ENCODE peak calls at places on chromosomes 11 and 22, in nine cellular contexts. M is endothelial cell of umbilical vein, V is epithelial cell of esophagus, Y is osteocyte, G is prostate gland, T is adrenal gland, Z is PC-9, E is AG04450, H is psoas muscle. R is an unnamed sample.
A peak's percentile ranks its signal among the peaks of the same experiment; 100 is the strongest.

GRCh38 chr11:11789735-11790369 is 51.9 kb upstream of the USP47 start:
- DNase-seq in M (peak; percentile 16), V (peak; percentile 31), Y (no peak), G (no peak), T (no peak), Z (no peak), E (no peak), H (no peak), R (peak; percentile 38)

GRCh38 chr22:22245256-22245909 is 797 bp downstream of the VPREB1 start:
- DNase-seq in M (no peak), V (no peak), Y (no peak), G (no peak), T (no peak), Z (no peak), E (no peak), H (no peak), R (no peak)

GRCh38 chr11:76669901-76670474 is 559 bp downstream of the LRRC32 start:
- DNase-seq in M (peak; percentile 77), V (no peak), Y (no peak), G (no peak), T (no peak), Z (no peak), E (peak; percentile 55), H (peak; percentile 73), R (no peak)

GRCh38 chr11:62456630-62457029 is 37.8 kb downstream of the SCGB1A1 start:
- DNase-seq in M (no peak), V (peak; percentile 29), Y (no peak), G (no peak), T (no peak), Z (peak; percentile 42), E (no peak), H (no peak), R (no peak)

GRCh38 chr22:37425800-37426531 is 1.3 kb downstream of the ELFN2 start:
- DNase-seq in M (peak; percentile 7), V (peak; percentile 53), Y (no peak), G (no peak), T (no peak), Z (no peak), E (no peak), H (no peak), R (no peak)

GRCh38 chr22:42439821-42440674 is 7.8 kb upstream of the NFAM1 start:
- DNase-seq in M (peak; percentile 44), V (peak; percentile 35), Y (no peak), G (no peak), T (peak; percentile 46), Z (no peak), E (no peak), H (peak; percentile 68), R (peak; percentile 34)

GRCh38 chr22:37077802-37078448 is 26.4 kb downstream of the KCTD17 start:
- DNase-seq in M (peak; percentile 38), V (peak; percentile 55), Y (no peak), G (peak; percentile 32), T (peak; percentile 72), Z (no peak), E (peak; percentile 10), H (peak; percentile 68), R (peak; percentile 84)

GRCh38 chr11:103530257-103530656 is 421.0 kb downstream of the DYNC2H1 start:
- DNase-seq in M (peak; percentile 54), V (no peak), Y (no peak), G (no peak), T (no peak), Z (no peak), E (no peak), H (no peak), R (no peak)

GRCh38 chr11:47242596-47243192 is 5.9 kb downstream of the ACP2 start:
- DNase-seq in M (no peak), V (no peak), Y (no peak), G (no peak), T (no peak), Z (no peak), E (no peak), H (peak; percentile 54), R (no peak)

GRCh38 chr11:17719940-17720795 is 797 bp downstream of the MYOD1 start:
- DNase-seq in M (peak; percentile 15), V (no peak), Y (no peak), G (no peak), T (no peak), Z (no peak), E (no peak), H (peak; percentile 83), R (no peak)

GRCh38 chr11:117333921-117334320 is 6.3 kb downstream of the CEP164 start:
- DNase-seq in M (no peak), V (no peak), Y (no peak), G (no peak), T (no peak), Z (no peak), E (no peak), H (no peak), R (no peak)

GRCh38 chr11:22633354-22633902 is 7.8 kb upstream of the FANCF start:
- DNase-seq in M (no peak), V (peak; percentile 8), Y (no peak), G (no peak), T (no peak), Z (no peak), E (no peak), H (no peak), R (no peak)
- TF ChIP-seq CTCF in M (no peak), V (peak; percentile 20), Y (no peak), G (no peak), T (no peak), Z (peak; percentile 18), E (peak; percentile 6), H (no peak), R (peak; percentile 18)

GRCh38 chr11:9130297-9130696 is 38.9 kb upstream of the SCUBE2 start:
- DNase-seq in M (no peak), V (no peak), Y (no peak), G (no peak), T (no peak), Z (no peak), E (no peak), H (no peak), R (no peak)
- TF ChIP-seq CTCF in M (no peak), V (no peak), Y (no peak), G (no peak), T (no peak), Z (no peak), E (no peak), H (no peak), R (no peak)

GRCh38 chr11:16248248-16248647 is 108.1 kb downstream of the SOX6 start:
- DNase-seq in M (no peak), V (no peak), Y (no peak), G (no peak), T (no peak), Z (no peak), E (no peak), H (no peak), R (no peak)

DNA sequence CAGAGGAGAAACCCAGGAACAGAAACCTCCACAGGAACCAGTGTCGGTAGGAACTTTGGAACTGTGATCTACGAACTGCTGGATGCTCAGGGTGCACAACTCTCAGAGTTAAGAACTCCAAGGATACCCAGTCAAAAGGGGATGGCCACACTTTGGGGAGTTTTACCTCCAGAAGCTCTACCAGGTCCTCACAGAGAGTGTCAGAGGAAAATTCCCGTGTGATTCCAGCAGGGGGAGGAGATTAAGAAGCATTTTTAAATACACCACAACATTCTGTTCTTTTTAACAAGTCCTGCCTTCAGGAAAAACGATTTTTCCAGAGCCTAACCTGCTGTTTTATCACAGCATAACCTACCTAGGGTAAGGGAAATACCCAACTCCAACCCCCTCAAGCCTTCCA is 104.0 kb downstream of the SOX6 start:
- DNase-seq in M (peak; percentile 2), V (peak; percentile 12), Y (no peak), G (no peak), T (no peak), Z (no peak), E (no peak), H (no peak), R (peak; percentile 13)
- TF ChIP-seq CTCF in M (no peak), V (peak; percentile 43), Y (peak; percentile 40), G (no peak), T (no peak), Z (peak; percentile 20), E (peak; percentile 52), H (no peak), R (no peak)

GRCh38 chr11:34052036-34052607 is 591 bp downstream of the CAPRIN1 start:
- DNase-seq in M (peak; percentile 86), V (peak; percentile 87), Y (peak; percentile 95), G (peak; percentile 90), T (peak; percentile 95), Z (peak; percentile 74), E (peak; percentile 57), H (peak; percentile 96), R (peak; percentile 95)

GRCh38 chr11:34053161-34053686 is 1.7 kb downstream of the CAPRIN1 start:
- DNase-seq in M (peak; percentile 80), V (peak; percentile 78), Y (no peak), G (peak; percentile 73), T (peak; percentile 75), Z (peak; percentile 63), E (peak; percentile 46), H (peak; percentile 78), R (peak; percentile 79)

GRCh38 chr11:34052608-34053160 is 1.2 kb downstream of the CAPRIN1 start:
- DNase-seq in M (no peak), V (peak; percentile 25), Y (no peak), G (peak; percentile 15), T (no peak), Z (no peak), E (no peak), H (peak; percentile 64), R (peak; percentile 9)

GRCh38 chr11:34055218-34056000 is 3.9 kb downstream of the CAPRIN1 start:
- DNase-seq in M (no peak), V (no peak), Y (no peak), G (no peak), T (no peak), Z (no peak), E (no peak), H (no peak), R (no peak)

GRCh38 chr11:34056672-34057071 is 5.1 kb downstream of the CAPRIN1 start:
- DNase-seq in M (no peak), V (no peak), Y (no peak), G (no peak), T (no peak), Z (no peak), E (no peak), H (no peak), R (no peak)
- TF ChIP-seq CTCF in M (no peak), V (no peak), Y (no peak), G (no peak), T (no peak), Z (no peak), E (no peak), H (no peak), R (no peak)

GRCh38 chr11:32858731-32859130 is 29.0 kb downstream of the PRRG4 start:
- DNase-seq in M (no peak), V (no peak), Y (no peak), G (no peak), T (no peak), Z (no peak), E (no peak), H (no peak), R (no peak)
- TF ChIP-seq CTCF in M (no peak), V (peak; percentile 19), Y (no peak), G (no peak), T (no peak), Z (peak; percentile 38), E (no peak), H (no peak), R (no peak)

DNA sequence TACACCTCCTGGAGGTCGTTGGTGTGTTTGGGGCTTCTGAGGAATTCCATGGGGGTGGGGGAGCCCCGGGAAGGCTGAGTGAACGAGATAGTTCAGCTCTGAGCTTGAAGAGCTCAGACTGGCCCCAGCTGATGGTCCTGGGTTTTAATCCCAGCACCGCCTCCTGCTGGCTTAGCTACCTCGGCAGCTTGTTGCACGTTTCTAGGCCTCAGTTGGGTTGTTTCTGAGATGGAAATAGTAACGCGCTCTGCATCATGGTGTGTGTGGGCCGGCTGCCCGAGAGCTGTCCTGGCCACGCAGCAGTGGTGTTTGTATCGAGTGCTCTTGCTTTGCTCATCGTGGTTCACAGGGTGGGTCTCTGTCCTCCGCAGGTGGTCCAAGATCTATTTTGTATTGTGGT is 37.4 kb downstream of the TPCN2 start:
- DNase-seq in M (no peak), V (no peak), Y (no peak), G (no peak), T (no peak), Z (no peak), E (no peak), H (peak; percentile 25), R (no peak)
- TF ChIP-seq CTCF in M (no peak), V (no peak), Y (no peak), G (no peak), T (no peak), Z (no peak), E (no peak), H (no peak), R (no peak)

R was measured in Calu3.